ENCODE peak calls at places on chromosomes 12 and 14, in ten cellular contexts. A, E, L, T, G, J, P, Q, O and B are unnamed samples.
A peak's percentile ranks its signal among the peaks of the same experiment; 100 is the strongest.

GRCh38 chr14:73753043-73753886 is 39.1 kb upstream of the PNMA1 start:
- DNase-seq in Q (peak; percentile 77), O (no peak), E (no peak), T (no peak), J (no peak), A (no peak), G (peak; percentile 61), P (no peak), L (no peak), B (peak; percentile 76)

GRCh38 chr14:26719514-26719913 is 121.7 kb upstream of the NOVA1 start:
- DNase-seq in J (no peak), E (peak; percentile 80), Q (no peak), L (no peak), G (peak; percentile 10), O (no peak), A (no peak), P (no peak), T (peak; percentile 11), B (no peak)

GRCh38 chr14:52977798-52978197 is 26.9 kb upstream of the FERMT2 start:
- DNase-seq in A (no peak), E (no peak), T (no peak), J (no peak), Q (no peak), G (no peak), O (no peak), P (no peak), L (no peak), B (no peak)

GRCh38 chr12:28290262-28290661 is 100.0 kb downstream of the CCDC91 start:
- DNase-seq in Q (no peak), A (no peak), J (no peak), L (no peak), O (no peak), G (peak; percentile 3), E (no peak), P (no peak), T (peak; percentile 5), B (no peak)

GRCh38 chr12:87923361-87923760 is 105.8 kb downstream of the C12orf50 start:
- DNase-seq in G (no peak), Q (no peak), L (no peak), O (no peak), J (no peak), A (no peak), E (no peak), P (no peak), T (peak; percentile 69), B (no peak)

GRCh38 chr14:72666610-72667009 is 227.3 kb downstream of the DPF3 start:
- DNase-seq in T (peak; percentile 61), E (peak; percentile 72), O (peak; percentile 90), J (peak; percentile 85), L (no peak), A (peak; percentile 35), P (peak; percentile 49), Q (no peak), G (peak; percentile 50), B (no peak)

GRCh38 chr12:15987696-15988095 is 76.6 kb downstream of the DERA start:
- DNase-seq in L (no peak), E (no peak), A (no peak), J (no peak), Q (no peak), T (no peak), G (no peak), O (no peak), P (no peak), B (no peak)

GRCh38 chr14:99724196-99724891 is 40.2 kb downstream of the CYP46A1 start:
- DNase-seq in E (peak; percentile 34), Q (no peak), T (no peak), A (no peak), O (no peak), L (no peak), J (no peak), P (no peak), G (no peak), B (no peak)

GRCh38 chr12:89589753-89590152 is 63.9 kb upstream of the POC1B start:
- DNase-seq in T (no peak), J (no peak), G (no peak), O (no peak), L (no peak), E (no peak), A (no peak), Q (no peak), P (no peak), B (no peak)

GRCh38 chr14:103737432-103738045 is 21.9 kb downstream of the ZFYVE21 start:
- DNase-seq in E (no peak), A (no peak), Q (no peak), G (no peak), T (no peak), J (no peak), L (no peak), O (no peak), P (no peak), B (no peak)

GRCh38 chr12:79439179-79439825 is 251.5 kb downstream of the PAWR start:
- DNase-seq in O (no peak), A (no peak), E (no peak), G (no peak), L (no peak), J (no peak), Q (no peak), P (no peak), T (peak; percentile 68), B (no peak)

GRCh38 chr14:106141242-106142220 is 615.1 kb downstream of the TMEM121 start:
- DNase-seq in P (no peak), L (no peak), O (no peak), A (no peak), Q (no peak), G (no peak), J (no peak), T (no peak), E (no peak), B (no peak)

GRCh38 chr12:132560831-132561783 is 49.3 kb downstream of the LRCOL1 start:
- DNase-seq in J (no peak), G (peak; percentile 61), O (peak; percentile 52), Q (peak; percentile 78), L (no peak), E (peak; percentile 40), T (peak; percentile 59), P (peak; percentile 80), A (peak; percentile 75), B (peak; percentile 92)

DNA sequence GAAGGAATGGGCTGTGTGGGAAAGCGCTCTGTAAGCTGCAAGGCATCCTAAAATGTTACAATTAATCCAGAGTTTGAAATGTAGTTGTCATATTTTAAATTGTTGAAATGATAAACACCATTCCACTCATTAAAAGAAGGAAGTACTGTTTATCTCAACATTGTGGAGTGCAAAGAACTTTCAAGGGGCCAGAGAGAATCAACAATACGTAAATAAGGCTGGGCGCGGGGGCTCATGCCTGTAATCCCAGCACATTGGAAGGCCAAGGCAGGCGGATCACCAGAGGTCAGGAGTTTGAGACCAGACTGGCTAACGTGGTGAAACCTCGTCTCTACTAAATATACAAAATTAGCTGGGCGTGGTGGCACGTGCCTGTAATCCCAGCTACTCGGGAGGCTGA is 24.5 kb downstream of the NR1H4 start:
- DNase-seq in E (no peak), P (no peak), A (no peak), G (no peak), J (no peak), T (no peak), O (no peak), Q (no peak), L (no peak), B (no peak)
- TF ChIP-seq CTCF in E (no peak), P (no peak), A (no peak), G (no peak), J (no peak), T (no peak), O (no peak), Q (no peak), L (no peak), B (no peak)

DNA sequence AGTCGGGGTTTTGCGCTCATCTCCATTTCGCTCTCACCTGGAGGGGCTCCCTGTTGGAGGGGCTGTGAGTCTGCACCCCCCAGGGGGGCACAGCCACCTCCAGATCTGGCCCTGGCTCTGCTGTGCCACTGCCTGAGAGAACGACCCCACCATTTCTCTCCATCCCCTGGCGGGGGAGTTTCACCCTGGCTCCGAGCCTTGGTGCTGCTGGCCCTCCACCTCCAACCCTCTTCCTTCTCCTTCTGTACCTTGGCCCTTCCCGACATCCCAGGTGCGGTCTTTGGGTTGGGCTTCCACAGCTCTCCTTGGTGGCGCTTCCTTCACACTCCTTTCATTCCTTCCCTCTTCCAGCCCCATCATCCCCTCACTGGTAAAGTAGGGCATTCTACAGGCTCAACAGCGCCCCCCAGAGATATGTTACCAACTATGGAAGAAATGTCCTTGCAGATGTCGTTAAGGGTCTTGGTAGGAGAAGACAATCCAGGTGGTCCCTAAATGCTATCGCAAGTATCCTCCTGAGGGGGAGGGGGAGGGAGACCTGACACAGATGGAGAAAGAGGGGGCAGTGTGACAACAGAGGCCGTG is 16.3 kb downstream of the SERPINA1 start:
- DNase-seq in E (no peak), T (no peak), L (no peak), J (no peak), Q (no peak), P (no peak), O (no peak), G (no peak), A (no peak), B (no peak)
- TF ChIP-seq CTCF in E (no peak), T (peak; percentile 17), L (no peak), J (peak; percentile 23), Q (no peak), P (no peak), O (no peak), G (no peak), A (peak; percentile 70), B (no peak)

GRCh38 chr12:110826592-110827200 is 20.1 kb upstream of the CCDC63 start:
- DNase-seq in A (peak; percentile 85), Q (peak; percentile 90), P (peak; percentile 63), E (peak; percentile 85), T (peak; percentile 92), J (peak; percentile 73), O (peak; percentile 80), L (peak; percentile 45), G (peak; percentile 88), B (peak; percentile 93)
- TF ChIP-seq CTCF in A (peak; percentile 97), Q (peak; percentile 84), P (peak; percentile 70), E (peak; percentile 87), T (peak; percentile 94), J (peak; percentile 93), O (peak; percentile 80), L (peak; percentile 77), G (peak; percentile 80), B (peak; percentile 95)

GRCh38 chr12:9605490-9605889 is 2.2 kb downstream of the KLRB1 start:
- DNase-seq in Q (no peak), J (no peak), T (no peak), L (no peak), P (no peak), E (no peak), A (no peak), G (no peak), O (no peak), B (no peak)
- TF ChIP-seq CTCF in Q (no peak), J (no peak), T (no peak), L (no peak), P (no peak), E (no peak), A (no peak), G (no peak), O (no peak), B (no peak)

DNA sequence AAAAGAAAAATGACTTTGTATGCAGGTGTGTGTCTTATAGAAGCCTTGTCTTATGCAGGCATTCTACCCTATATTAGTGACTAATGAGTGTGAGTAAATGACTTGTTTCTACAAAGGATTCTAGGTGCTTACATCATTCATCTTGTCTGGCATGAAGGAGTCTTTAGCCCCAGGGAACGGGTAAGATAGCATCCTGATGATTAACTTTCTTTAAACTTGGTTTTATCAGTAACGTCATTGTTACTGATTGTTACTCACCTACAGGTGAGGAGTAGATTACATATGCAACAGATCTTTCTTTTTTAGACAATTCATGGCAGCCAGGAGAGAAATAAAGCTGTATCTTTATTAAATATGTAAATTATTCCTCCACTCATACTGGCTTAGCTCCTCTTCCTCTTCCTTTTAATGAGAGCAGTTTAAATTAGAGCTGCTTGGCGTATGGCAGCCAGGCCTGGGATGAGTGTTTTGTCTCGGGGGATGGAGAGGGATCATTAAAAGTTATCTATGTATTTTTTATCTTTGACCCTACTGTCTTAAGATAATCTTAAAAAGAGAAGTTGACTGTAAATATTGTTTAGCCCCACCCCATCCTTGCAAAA is 57.2 kb upstream of the ATP2A2 start:
- DNase-seq in L (no peak), G (no peak), Q (no peak), J (peak; percentile 83), O (peak; percentile 98), E (peak; percentile 64), P (peak; percentile 94), T (no peak), A (no peak), B (no peak)
- TF ChIP-seq CTCF in L (no peak), G (no peak), Q (no peak), J (no peak), O (peak; percentile 13), E (no peak), P (no peak), T (no peak), A (no peak), B (no peak)